ENCODE peak calls at places on chromosomes 7 and 10, in eight cellular contexts. One of them, this sample, is unnamed.
A peak's percentile ranks its signal among the peaks of the same experiment; 100 is the strongest.

GRCh38 chr7:55533050-55533728 is 39.1 kb downstream of the VOPP1 start:
- DNase-seq in GM13977: peak; percentile 80
- DNase-seq in activated T-cell treated with anti-CD3 and anti-CD28 coated beads, Interleukin-2, amount 50 U/mL, for 72 hours: peak; percentile 90
- DNase-seq in stromal cell of bone marrow: no peak
- DNase-seq in CD8-positive, alpha-beta T cell: peak; percentile 72
- DNase-seq in skeletal muscle cell: peak; percentile 20
- DNase-seq in HFFc6: peak; percentile 29
- DNase-seq in stimulated activated CD8-positive, alpha-beta memory T cell treated with anti-CD3 and anti-CD28 coated beads, Interleukin-4, amount 100 ng/mL, for 24 hours: peak; percentile 55
- DNase-seq in this sample: peak; percentile 60

GRCh38 chr10:535953-536352 is 153.5 kb downstream of the DIP2C start:
- DNase-seq in stromal cell of bone marrow: no peak
- DNase-seq in stimulated activated CD8-positive, alpha-beta memory T cell treated with anti-CD3 and anti-CD28 coated beads, Interleukin-4, amount 100 ng/mL, for 24 hours: no peak
- DNase-seq in activated T-cell treated with anti-CD3 and anti-CD28 coated beads, Interleukin-2, amount 50 U/mL, for 72 hours: no peak
- DNase-seq in CD8-positive, alpha-beta T cell: no peak
- DNase-seq in GM13977: no peak
- DNase-seq in HFFc6: no peak
- DNase-seq in skeletal muscle cell: no peak
- DNase-seq in this sample: no peak

GRCh38 chr7:44213872-44214595 is 13.3 kb downstream of the YKT6 start:
- DNase-seq in CD8-positive, alpha-beta T cell: no peak
- DNase-seq in stimulated activated CD8-positive, alpha-beta memory T cell treated with anti-CD3 and anti-CD28 coated beads, Interleukin-4, amount 100 ng/mL, for 24 hours: no peak
- DNase-seq in activated T-cell treated with anti-CD3 and anti-CD28 coated beads, Interleukin-2, amount 50 U/mL, for 72 hours: no peak
- DNase-seq in GM13977: peak; percentile 78
- DNase-seq in skeletal muscle cell: no peak
- DNase-seq in stromal cell of bone marrow: peak; percentile 15
- DNase-seq in HFFc6: peak; percentile 49
- DNase-seq in this sample: peak; percentile 57

GRCh38 chr10:129870926-129871660 is 93.0 kb downstream of the EBF3 start:
- DNase-seq in stromal cell of bone marrow: no peak
- DNase-seq in GM13977: no peak
- DNase-seq in HFFc6: no peak
- DNase-seq in CD8-positive, alpha-beta T cell: no peak
- DNase-seq in activated T-cell treated with anti-CD3 and anti-CD28 coated beads, Interleukin-2, amount 50 U/mL, for 72 hours: no peak
- DNase-seq in stimulated activated CD8-positive, alpha-beta memory T cell treated with anti-CD3 and anti-CD28 coated beads, Interleukin-4, amount 100 ng/mL, for 24 hours: no peak
- DNase-seq in skeletal muscle cell: peak; percentile 31
- DNase-seq in this sample: no peak

GRCh38 chr7:20737840-20738448 is 48.7 kb downstream of the SP8 start:
- DNase-seq in HFFc6: no peak
- DNase-seq in skeletal muscle cell: no peak
- DNase-seq in CD8-positive, alpha-beta T cell: no peak
- DNase-seq in activated T-cell treated with anti-CD3 and anti-CD28 coated beads, Interleukin-2, amount 50 U/mL, for 72 hours: no peak
- DNase-seq in stromal cell of bone marrow: no peak
- DNase-seq in GM13977: no peak
- DNase-seq in stimulated activated CD8-positive, alpha-beta memory T cell treated with anti-CD3 and anti-CD28 coated beads, Interleukin-4, amount 100 ng/mL, for 24 hours: no peak
- DNase-seq in this sample: no peak

GRCh38 chr7:7527047-7527446 is 8.6 kb downstream of the COL28A1 start:
- DNase-seq in skeletal muscle cell: no peak
- DNase-seq in CD8-positive, alpha-beta T cell: no peak
- DNase-seq in HFFc6: no peak
- DNase-seq in GM13977: no peak
- DNase-seq in stromal cell of bone marrow: no peak
- DNase-seq in activated T-cell treated with anti-CD3 and anti-CD28 coated beads, Interleukin-2, amount 50 U/mL, for 72 hours: no peak
- DNase-seq in stimulated activated CD8-positive, alpha-beta memory T cell treated with anti-CD3 and anti-CD28 coated beads, Interleukin-4, amount 100 ng/mL, for 24 hours: no peak
- DNase-seq in this sample: no peak

GRCh38 chr7:128392446-128393327 is 17.1 kb downstream of the IMPDH1 start:
- DNase-seq in activated T-cell treated with anti-CD3 and anti-CD28 coated beads, Interleukin-2, amount 50 U/mL, for 72 hours: no peak
- DNase-seq in stimulated activated CD8-positive, alpha-beta memory T cell treated with anti-CD3 and anti-CD28 coated beads, Interleukin-4, amount 100 ng/mL, for 24 hours: no peak
- DNase-seq in HFFc6: no peak
- DNase-seq in stromal cell of bone marrow: no peak
- DNase-seq in skeletal muscle cell: no peak
- DNase-seq in CD8-positive, alpha-beta T cell: no peak
- DNase-seq in GM13977: no peak
- DNase-seq in this sample: no peak

GRCh38 chr7:155992538-155992937 is 180.3 kb upstream of the SHH start:
- DNase-seq in activated T-cell treated with anti-CD3 and anti-CD28 coated beads, Interleukin-2, amount 50 U/mL, for 72 hours: no peak
- DNase-seq in GM13977: no peak
- DNase-seq in stimulated activated CD8-positive, alpha-beta memory T cell treated with anti-CD3 and anti-CD28 coated beads, Interleukin-4, amount 100 ng/mL, for 24 hours: no peak
- DNase-seq in skeletal muscle cell: no peak
- DNase-seq in HFFc6: no peak
- DNase-seq in CD8-positive, alpha-beta T cell: peak; percentile 48
- DNase-seq in stromal cell of bone marrow: no peak
- DNase-seq in this sample: no peak

GRCh38 chr10:124557167-124557566 is 95.5 kb downstream of the LHPP start:
- DNase-seq in activated T-cell treated with anti-CD3 and anti-CD28 coated beads, Interleukin-2, amount 50 U/mL, for 72 hours: no peak
- DNase-seq in stromal cell of bone marrow: no peak
- DNase-seq in stimulated activated CD8-positive, alpha-beta memory T cell treated with anti-CD3 and anti-CD28 coated beads, Interleukin-4, amount 100 ng/mL, for 24 hours: no peak
- DNase-seq in HFFc6: no peak
- DNase-seq in GM13977: no peak
- DNase-seq in skeletal muscle cell: no peak
- DNase-seq in CD8-positive, alpha-beta T cell: no peak
- DNase-seq in this sample: no peak

GRCh38 chr10:5260828-5261227 is 64.2 kb downstream of the AKR1C4 start:
- DNase-seq in skeletal muscle cell: no peak
- DNase-seq in activated T-cell treated with anti-CD3 and anti-CD28 coated beads, Interleukin-2, amount 50 U/mL, for 72 hours: no peak
- DNase-seq in HFFc6: no peak
- DNase-seq in stromal cell of bone marrow: no peak
- DNase-seq in GM13977: no peak
- DNase-seq in stimulated activated CD8-positive, alpha-beta memory T cell treated with anti-CD3 and anti-CD28 coated beads, Interleukin-4, amount 100 ng/mL, for 24 hours: no peak
- DNase-seq in CD8-positive, alpha-beta T cell: no peak
- DNase-seq in this sample: no peak

GRCh38 chr7:33444501-33444900 is 315.1 kb downstream of the BBS9 start:
- DNase-seq in CD8-positive, alpha-beta T cell: no peak
- DNase-seq in skeletal muscle cell: peak; percentile 75
- DNase-seq in stimulated activated CD8-positive, alpha-beta memory T cell treated with anti-CD3 and anti-CD28 coated beads, Interleukin-4, amount 100 ng/mL, for 24 hours: no peak
- DNase-seq in HFFc6: no peak
- DNase-seq in stromal cell of bone marrow: peak; percentile 18
- DNase-seq in GM13977: no peak
- DNase-seq in activated T-cell treated with anti-CD3 and anti-CD28 coated beads, Interleukin-2, amount 50 U/mL, for 72 hours: no peak
- DNase-seq in this sample: no peak

GRCh38 chr10:30374353-30374752 is 25.3 kb upstream of the MTPAP start:
- DNase-seq in skeletal muscle cell: no peak
- DNase-seq in HFFc6: no peak
- DNase-seq in activated T-cell treated with anti-CD3 and anti-CD28 coated beads, Interleukin-2, amount 50 U/mL, for 72 hours: no peak
- DNase-seq in GM13977: no peak
- DNase-seq in stimulated activated CD8-positive, alpha-beta memory T cell treated with anti-CD3 and anti-CD28 coated beads, Interleukin-4, amount 100 ng/mL, for 24 hours: no peak
- DNase-seq in stromal cell of bone marrow: no peak
- DNase-seq in CD8-positive, alpha-beta T cell: no peak
- DNase-seq in this sample: no peak

GRCh38 chr7:112898432-112899290 is 108.5 kb upstream of the TMEM168 start:
- DNase-seq in HFFc6: peak; percentile 69
- DNase-seq in skeletal muscle cell: peak; percentile 39
- DNase-seq in CD8-positive, alpha-beta T cell: no peak
- DNase-seq in GM13977: peak; percentile 39
- DNase-seq in stimulated activated CD8-positive, alpha-beta memory T cell treated with anti-CD3 and anti-CD28 coated beads, Interleukin-4, amount 100 ng/mL, for 24 hours: no peak
- DNase-seq in activated T-cell treated with anti-CD3 and anti-CD28 coated beads, Interleukin-2, amount 50 U/mL, for 72 hours: peak; percentile 29
- DNase-seq in stromal cell of bone marrow: peak; percentile 30
- DNase-seq in this sample: no peak

GRCh38 chr10:36116751-36117150 is 474.7 kb upstream of the FZD8 start:
- DNase-seq in HFFc6: no peak
- DNase-seq in GM13977: no peak
- DNase-seq in CD8-positive, alpha-beta T cell: no peak
- DNase-seq in stromal cell of bone marrow: no peak
- DNase-seq in activated T-cell treated with anti-CD3 and anti-CD28 coated beads, Interleukin-2, amount 50 U/mL, for 72 hours: no peak
- DNase-seq in skeletal muscle cell: no peak
- DNase-seq in stimulated activated CD8-positive, alpha-beta memory T cell treated with anti-CD3 and anti-CD28 coated beads, Interleukin-4, amount 100 ng/mL, for 24 hours: no peak
- DNase-seq in this sample: no peak

GRCh38 chr7:107684947-107685463 is 24.4 kb downstream of the SLC26A4 start:
- DNase-seq in GM13977: no peak
- DNase-seq in stimulated activated CD8-positive, alpha-beta memory T cell treated with anti-CD3 and anti-CD28 coated beads, Interleukin-4, amount 100 ng/mL, for 24 hours: no peak
- DNase-seq in skeletal muscle cell: no peak
- DNase-seq in stromal cell of bone marrow: no peak
- DNase-seq in activated T-cell treated with anti-CD3 and anti-CD28 coated beads, Interleukin-2, amount 50 U/mL, for 72 hours: no peak
- DNase-seq in CD8-positive, alpha-beta T cell: no peak
- DNase-seq in HFFc6: no peak
- DNase-seq in this sample: no peak

GRCh38 chr7:132200141-132200540 is 376.1 kb downstream of the PLXNA4 start:
- DNase-seq in skeletal muscle cell: no peak
- DNase-seq in stimulated activated CD8-positive, alpha-beta memory T cell treated with anti-CD3 and anti-CD28 coated beads, Interleukin-4, amount 100 ng/mL, for 24 hours: no peak
- DNase-seq in HFFc6: no peak
- DNase-seq in GM13977: no peak
- DNase-seq in activated T-cell treated with anti-CD3 and anti-CD28 coated beads, Interleukin-2, amount 50 U/mL, for 72 hours: no peak
- DNase-seq in stromal cell of bone marrow: no peak
- DNase-seq in CD8-positive, alpha-beta T cell: no peak
- DNase-seq in this sample: no peak

GRCh38 chr10:75492151-75492550 is 60.7 kb downstream of the LRMDA start:
- DNase-seq in CD8-positive, alpha-beta T cell: no peak
- DNase-seq in GM13977: no peak
- DNase-seq in activated T-cell treated with anti-CD3 and anti-CD28 coated beads, Interleukin-2, amount 50 U/mL, for 72 hours: no peak
- DNase-seq in stimulated activated CD8-positive, alpha-beta memory T cell treated with anti-CD3 and anti-CD28 coated beads, Interleukin-4, amount 100 ng/mL, for 24 hours: no peak
- DNase-seq in skeletal muscle cell: no peak
- DNase-seq in stromal cell of bone marrow: no peak
- DNase-seq in HFFc6: no peak
- DNase-seq in this sample: no peak

GRCh38 chr7:75820688-75821087 is 7.1 kb upstream of the CCL24 start:
- DNase-seq in activated T-cell treated with anti-CD3 and anti-CD28 coated beads, Interleukin-2, amount 50 U/mL, for 72 hours: no peak
- DNase-seq in HFFc6: no peak
- DNase-seq in CD8-positive, alpha-beta T cell: no peak
- DNase-seq in GM13977: no peak
- DNase-seq in skeletal muscle cell: no peak
- DNase-seq in stromal cell of bone marrow: no peak
- DNase-seq in stimulated activated CD8-positive, alpha-beta memory T cell treated with anti-CD3 and anti-CD28 coated beads, Interleukin-4, amount 100 ng/mL, for 24 hours: no peak
- DNase-seq in this sample: no peak

GRCh38 chr7:12423355-12423994 is 19.8 kb upstream of the VWDE start:
- DNase-seq in skeletal muscle cell: peak; percentile 34
- DNase-seq in activated T-cell treated with anti-CD3 and anti-CD28 coated beads, Interleukin-2, amount 50 U/mL, for 72 hours: no peak
- DNase-seq in stromal cell of bone marrow: no peak
- DNase-seq in GM13977: no peak
- DNase-seq in HFFc6: no peak
- DNase-seq in stimulated activated CD8-positive, alpha-beta memory T cell treated with anti-CD3 and anti-CD28 coated beads, Interleukin-4, amount 100 ng/mL, for 24 hours: no peak
- DNase-seq in CD8-positive, alpha-beta T cell: no peak
- DNase-seq in this sample: no peak

GRCh38 chr7:130349911-130350782 is 5.5 kb downstream of the CPA5 start:
- DNase-seq in stimulated activated CD8-positive, alpha-beta memory T cell treated with anti-CD3 and anti-CD28 coated beads, Interleukin-4, amount 100 ng/mL, for 24 hours: no peak
- DNase-seq in GM13977: no peak
- DNase-seq in CD8-positive, alpha-beta T cell: no peak
- DNase-seq in stromal cell of bone marrow: no peak
- DNase-seq in activated T-cell treated with anti-CD3 and anti-CD28 coated beads, Interleukin-2, amount 50 U/mL, for 72 hours: no peak
- DNase-seq in skeletal muscle cell: no peak
- DNase-seq in HFFc6: no peak
- DNase-seq in this sample: no peak

GRCh38 chr7:22779697-22780096 is 43.0 kb downstream of the TOMM7 start:
- DNase-seq in GM13977: no peak
- DNase-seq in CD8-positive, alpha-beta T cell: no peak
- DNase-seq in stromal cell of bone marrow: no peak
- DNase-seq in skeletal muscle cell: no peak
- DNase-seq in activated T-cell treated with anti-CD3 and anti-CD28 coated beads, Interleukin-2, amount 50 U/mL, for 72 hours: no peak
- DNase-seq in stimulated activated CD8-positive, alpha-beta memory T cell treated with anti-CD3 and anti-CD28 coated beads, Interleukin-4, amount 100 ng/mL, for 24 hours: no peak
- DNase-seq in HFFc6: no peak
- DNase-seq in this sample: no peak

GRCh38 chr7:55131421-55131929 is 112.7 kb downstream of the EGFR start:
- DNase-seq in activated T-cell treated with anti-CD3 and anti-CD28 coated beads, Interleukin-2, amount 50 U/mL, for 72 hours: no peak
- DNase-seq in stimulated activated CD8-positive, alpha-beta memory T cell treated with anti-CD3 and anti-CD28 coated beads, Interleukin-4, amount 100 ng/mL, for 24 hours: no peak
- DNase-seq in HFFc6: no peak
- DNase-seq in CD8-positive, alpha-beta T cell: no peak
- DNase-seq in GM13977: no peak
- DNase-seq in stromal cell of bone marrow: no peak
- DNase-seq in skeletal muscle cell: no peak
- DNase-seq in this sample: no peak

GRCh38 chr10:72025832-72026231 is 61.6 kb downstream of the CHST3 start:
- DNase-seq in CD8-positive, alpha-beta T cell: no peak
- DNase-seq in stimulated activated CD8-positive, alpha-beta memory T cell treated with anti-CD3 and anti-CD28 coated beads, Interleukin-4, amount 100 ng/mL, for 24 hours: no peak
- DNase-seq in HFFc6: no peak
- DNase-seq in activated T-cell treated with anti-CD3 and anti-CD28 coated beads, Interleukin-2, amount 50 U/mL, for 72 hours: no peak
- DNase-seq in skeletal muscle cell: no peak
- DNase-seq in GM13977: no peak
- DNase-seq in stromal cell of bone marrow: no peak
- DNase-seq in this sample: no peak

GRCh38 chr10:61592581-61592980 is 70.1 kb upstream of the CABCOCO1 start:
- DNase-seq in stromal cell of bone marrow: no peak
- DNase-seq in HFFc6: peak; percentile 10
- DNase-seq in stimulated activated CD8-positive, alpha-beta memory T cell treated with anti-CD3 and anti-CD28 coated beads, Interleukin-4, amount 100 ng/mL, for 24 hours: no peak
- DNase-seq in GM13977: no peak
- DNase-seq in skeletal muscle cell: no peak
- DNase-seq in activated T-cell treated with anti-CD3 and anti-CD28 coated beads, Interleukin-2, amount 50 U/mL, for 72 hours: no peak
- DNase-seq in CD8-positive, alpha-beta T cell: no peak
- DNase-seq in this sample: no peak

GRCh38 chr10:11144626-11145497 is 127.2 kb downstream of the CELF2 start:
- DNase-seq in CD8-positive, alpha-beta T cell: peak; percentile 44
- DNase-seq in HFFc6: no peak
- DNase-seq in GM13977: no peak
- DNase-seq in stimulated activated CD8-positive, alpha-beta memory T cell treated with anti-CD3 and anti-CD28 coated beads, Interleukin-4, amount 100 ng/mL, for 24 hours: no peak
- DNase-seq in skeletal muscle cell: no peak
- DNase-seq in stromal cell of bone marrow: no peak
- DNase-seq in activated T-cell treated with anti-CD3 and anti-CD28 coated beads, Interleukin-2, amount 50 U/mL, for 72 hours: no peak
- DNase-seq in this sample: no peak

GRCh38 chr7:82443044-82443800 is at the start of gene CACNA2D1:
- DNase-seq in stimulated activated CD8-positive, alpha-beta memory T cell treated with anti-CD3 and anti-CD28 coated beads, Interleukin-4, amount 100 ng/mL, for 24 hours: no peak
- DNase-seq in HFFc6: peak; percentile 22
- DNase-seq in GM13977: peak; percentile 43
- DNase-seq in CD8-positive, alpha-beta T cell: no peak
- DNase-seq in stromal cell of bone marrow: peak; percentile 21
- DNase-seq in activated T-cell treated with anti-CD3 and anti-CD28 coated beads, Interleukin-2, amount 50 U/mL, for 72 hours: peak; percentile 15
- DNase-seq in skeletal muscle cell: peak; percentile 8
- DNase-seq in this sample: peak; percentile 20

GRCh38 chr10:119135517-119135890 is 30.0 kb downstream of the SFXN4 start:
- DNase-seq in CD8-positive, alpha-beta T cell: no peak
- DNase-seq in HFFc6: no peak
- DNase-seq in stromal cell of bone marrow: peak; percentile 47
- DNase-seq in activated T-cell treated with anti-CD3 and anti-CD28 coated beads, Interleukin-2, amount 50 U/mL, for 72 hours: peak; percentile 30
- DNase-seq in GM13977: no peak
- DNase-seq in stimulated activated CD8-positive, alpha-beta memory T cell treated with anti-CD3 and anti-CD28 coated beads, Interleukin-4, amount 100 ng/mL, for 24 hours: no peak
- DNase-seq in skeletal muscle cell: peak; percentile 59
- DNase-seq in this sample: no peak

GRCh38 chr7:2641406-2642393 is 9.9 kb downstream of the TTYH3 start:
- DNase-seq in GM13977: peak; percentile 74
- DNase-seq in activated T-cell treated with anti-CD3 and anti-CD28 coated beads, Interleukin-2, amount 50 U/mL, for 72 hours: no peak
- DNase-seq in HFFc6: peak; percentile 97
- DNase-seq in stimulated activated CD8-positive, alpha-beta memory T cell treated with anti-CD3 and anti-CD28 coated beads, Interleukin-4, amount 100 ng/mL, for 24 hours: no peak
- DNase-seq in CD8-positive, alpha-beta T cell: no peak
- DNase-seq in stromal cell of bone marrow: peak; percentile 81
- DNase-seq in skeletal muscle cell: peak; percentile 80
- DNase-seq in this sample: no peak

GRCh38 chr7:45184326-45185027 is 26.9 kb downstream of the RAMP3 start:
- DNase-seq in GM13977: no peak
- DNase-seq in stromal cell of bone marrow: no peak
- DNase-seq in activated T-cell treated with anti-CD3 and anti-CD28 coated beads, Interleukin-2, amount 50 U/mL, for 72 hours: no peak
- DNase-seq in stimulated activated CD8-positive, alpha-beta memory T cell treated with anti-CD3 and anti-CD28 coated beads, Interleukin-4, amount 100 ng/mL, for 24 hours: no peak
- DNase-seq in CD8-positive, alpha-beta T cell: peak; percentile 31
- DNase-seq in skeletal muscle cell: no peak
- DNase-seq in HFFc6: no peak
- DNase-seq in this sample: no peak

GRCh38 chr10:7948601-7949000 is 105.9 kb upstream of the GATA3 start:
- DNase-seq in CD8-positive, alpha-beta T cell: no peak
- DNase-seq in skeletal muscle cell: no peak
- DNase-seq in stromal cell of bone marrow: peak; percentile 48
- DNase-seq in HFFc6: peak; percentile 54
- DNase-seq in GM13977: no peak
- DNase-seq in stimulated activated CD8-positive, alpha-beta memory T cell treated with anti-CD3 and anti-CD28 coated beads, Interleukin-4, amount 100 ng/mL, for 24 hours: no peak
- DNase-seq in activated T-cell treated with anti-CD3 and anti-CD28 coated beads, Interleukin-2, amount 50 U/mL, for 72 hours: no peak
- DNase-seq in this sample: no peak

GRCh38 chr10:114879541-114880158 is 58.1 kb downstream of the FHIP2A start:
- DNase-seq in CD8-positive, alpha-beta T cell: no peak
- DNase-seq in GM13977: peak; percentile 41
- DNase-seq in stimulated activated CD8-positive, alpha-beta memory T cell treated with anti-CD3 and anti-CD28 coated beads, Interleukin-4, amount 100 ng/mL, for 24 hours: no peak
- DNase-seq in activated T-cell treated with anti-CD3 and anti-CD28 coated beads, Interleukin-2, amount 50 U/mL, for 72 hours: peak; percentile 60
- DNase-seq in stromal cell of bone marrow: no peak
- DNase-seq in skeletal muscle cell: no peak
- DNase-seq in HFFc6: peak; percentile 22
- DNase-seq in this sample: peak; percentile 19

GRCh38 chr10:119531067-119531466 is 11.5 kb downstream of the RGS10 start:
- DNase-seq in CD8-positive, alpha-beta T cell: no peak
- DNase-seq in HFFc6: no peak
- DNase-seq in stimulated activated CD8-positive, alpha-beta memory T cell treated with anti-CD3 and anti-CD28 coated beads, Interleukin-4, amount 100 ng/mL, for 24 hours: no peak
- DNase-seq in GM13977: no peak
- DNase-seq in activated T-cell treated with anti-CD3 and anti-CD28 coated beads, Interleukin-2, amount 50 U/mL, for 72 hours: no peak
- DNase-seq in skeletal muscle cell: no peak
- DNase-seq in stromal cell of bone marrow: no peak
- DNase-seq in this sample: no peak

GRCh38 chr7:26153246-26153822 is 1.3 kb downstream of the NFE2L3 start:
- DNase-seq in skeletal muscle cell: no peak
- DNase-seq in stimulated activated CD8-positive, alpha-beta memory T cell treated with anti-CD3 and anti-CD28 coated beads, Interleukin-4, amount 100 ng/mL, for 24 hours: no peak
- DNase-seq in GM13977: peak; percentile 23
- DNase-seq in CD8-positive, alpha-beta T cell: no peak
- DNase-seq in HFFc6: no peak
- DNase-seq in stromal cell of bone marrow: no peak
- DNase-seq in activated T-cell treated with anti-CD3 and anti-CD28 coated beads, Interleukin-2, amount 50 U/mL, for 72 hours: peak; percentile 36
- DNase-seq in this sample: no peak

GRCh38 chr7:115869225-115869624 is 161.3 kb downstream of the TFEC start:
- DNase-seq in stromal cell of bone marrow: no peak
- DNase-seq in skeletal muscle cell: no peak
- DNase-seq in GM13977: no peak
- DNase-seq in HFFc6: no peak
- DNase-seq in activated T-cell treated with anti-CD3 and anti-CD28 coated beads, Interleukin-2, amount 50 U/mL, for 72 hours: no peak
- DNase-seq in stimulated activated CD8-positive, alpha-beta memory T cell treated with anti-CD3 and anti-CD28 coated beads, Interleukin-4, amount 100 ng/mL, for 24 hours: no peak
- DNase-seq in CD8-positive, alpha-beta T cell: no peak
- DNase-seq in this sample: no peak